ENCODE peak calls at places on chromosomes 5 and 9, in four cellular contexts. One of them, this sample, is unnamed.

GRCh38 chr5:35904443-35905132 is 33.8 kb downstream of the CAPSL start:
- DNase-seq in IMR-90: no peak
- DNase-seq in H9: no peak
- DNase-seq in mesendoderm: no peak
- DNase-seq in this sample: no peak

GRCh38 chr5:169970911-169971436 is 9.3 kb downstream of the INSYN2B start:
- DNase-seq in IMR-90: peak; percentile 82
- DNase-seq in H9: peak; percentile 34
- DNase-seq in mesendoderm: peak; percentile 67
- DNase-seq in this sample: no peak

GRCh38 chr9:31542384-31543055 is 841.9 kb upstream of the ACO1 start:
- DNase-seq in IMR-90: peak; percentile 4
- DNase-seq in H9: peak; percentile 52
- DNase-seq in mesendoderm: peak; percentile 64
- DNase-seq in this sample: no peak

GRCh38 chr5:95530441-95530840 is 24.3 kb downstream of the SKIC3 start:
- DNase-seq in IMR-90: peak; percentile 95
- DNase-seq in H9: no peak
- DNase-seq in mesendoderm: no peak
- DNase-seq in this sample: no peak

GRCh38 chr9:34511160-34511513 is 11.7 kb downstream of the ENHO start:
- DNase-seq in IMR-90: no peak
- DNase-seq in H9: no peak
- DNase-seq in mesendoderm: no peak
- DNase-seq in this sample: no peak

GRCh38 chr9:10026585-10026984 is 586.2 kb downstream of the PTPRD start:
- DNase-seq in IMR-90: no peak
- DNase-seq in H9: no peak
- DNase-seq in mesendoderm: no peak
- DNase-seq in this sample: no peak

GRCh38 chr9:128145536-128145935 is 3.7 kb upstream of the LCN2 start:
- DNase-seq in IMR-90: no peak
- DNase-seq in H9: no peak
- DNase-seq in mesendoderm: no peak
- DNase-seq in this sample: no peak

GRCh38 chr5:541888-542692 is 17.8 kb upstream of the SLC9A3 start:
- DNase-seq in IMR-90: no peak
- DNase-seq in H9: no peak
- DNase-seq in mesendoderm: no peak
- DNase-seq in this sample: no peak

GRCh38 chr9:20355022-20355421 is 267.3 kb downstream of the MLLT3 start:
- DNase-seq in IMR-90: peak; percentile 92
- DNase-seq in H9: no peak
- DNase-seq in mesendoderm: no peak
- DNase-seq in this sample: no peak

GRCh38 chr5:86968311-86968753 is 299.4 kb upstream of the RASA1 start:
- DNase-seq in IMR-90: peak; percentile 65
- DNase-seq in H9: no peak
- DNase-seq in mesendoderm: peak; percentile 56
- DNase-seq in this sample: no peak

GRCh38 chr5:148214665-148215064 is 11.8 kb downstream of the SPINK6 start:
- DNase-seq in IMR-90: no peak
- DNase-seq in H9: no peak
- DNase-seq in mesendoderm: no peak
- DNase-seq in this sample: no peak

GRCh38 chr9:23855885-23856284 is 29.8 kb upstream of the ELAVL2 start:
- DNase-seq in IMR-90: no peak
- DNase-seq in H9: no peak
- DNase-seq in mesendoderm: peak; percentile 14
- DNase-seq in this sample: no peak

GRCh38 chr5:9121597-9121996 is 424.3 kb downstream of the SEMA5A start:
- DNase-seq in IMR-90: no peak
- DNase-seq in H9: no peak
- DNase-seq in mesendoderm: no peak
- DNase-seq in this sample: no peak

GRCh38 chr9:129138476-129139232 is 27.4 kb downstream of the PTPA start:
- DNase-seq in IMR-90: peak; percentile 40
- DNase-seq in H9: no peak
- DNase-seq in mesendoderm: no peak
- DNase-seq in this sample: no peak

GRCh38 chr9:120528834-120529233 is 51.1 kb downstream of the CDK5RAP2 start:
- DNase-seq in IMR-90: no peak
- DNase-seq in H9: peak; percentile 64
- DNase-seq in mesendoderm: peak; percentile 11
- DNase-seq in this sample: no peak

GRCh38 chr5:40137223-40137622 is 542.5 kb upstream of the PTGER4 start:
- DNase-seq in IMR-90: no peak
- DNase-seq in H9: no peak
- DNase-seq in mesendoderm: no peak
- DNase-seq in this sample: no peak
- H3K56ac ChIP-seq in IMR-90: no peak overlapping the region
- H3K56ac ChIP-seq in H9: no peak overlapping the region
- H3K56ac ChIP-seq in mesendoderm: no peak overlapping the region
- H3K56ac ChIP-seq in this sample: no peak overlapping the region

GRCh38 chr5:40447438-40447837 is 232.3 kb upstream of the PTGER4 start:
- DNase-seq in IMR-90: peak; percentile 55
- DNase-seq in H9: no peak
- DNase-seq in mesendoderm: no peak
- DNase-seq in this sample: no peak

GRCh38 chr5:40453689-40454088 is 226.0 kb upstream of the PTGER4 start:
- DNase-seq in IMR-90: no peak
- DNase-seq in H9: no peak
- DNase-seq in mesendoderm: no peak
- DNase-seq in this sample: no peak

GRCh38 chr5:40452874-40453624 is 226.7 kb upstream of the PTGER4 start:
- DNase-seq in IMR-90: no peak
- DNase-seq in H9: no peak
- DNase-seq in mesendoderm: no peak
- DNase-seq in this sample: no peak
- H3K56ac ChIP-seq in IMR-90: no peak overlapping the region
- H3K56ac ChIP-seq in H9: no peak overlapping the region
- H3K56ac ChIP-seq in mesendoderm: no peak overlapping the region
- H3K56ac ChIP-seq in this sample: no peak overlapping the region

GRCh38 chr5:109496112-109496511 is 86.3 kb upstream of the PJA2 start:
- DNase-seq in IMR-90: no peak
- DNase-seq in H9: no peak
- DNase-seq in mesendoderm: no peak
- DNase-seq in this sample: no peak
- H3K56ac ChIP-seq in IMR-90: no peak overlapping the region
- H3K56ac ChIP-seq in H9: no peak overlapping the region
- H3K56ac ChIP-seq in mesendoderm: no peak overlapping the region
- H3K56ac ChIP-seq in this sample: no peak overlapping the region

GRCh38 chr9:114000671-114001409 is 77.3 kb downstream of the AMBP start:
- DNase-seq in IMR-90: peak; percentile 28
- DNase-seq in H9: peak; percentile 17
- DNase-seq in mesendoderm: peak; percentile 7
- DNase-seq in this sample: no peak
- H3K56ac ChIP-seq in IMR-90: no peak overlapping the region
- H3K56ac ChIP-seq in H9: no peak overlapping the region
- H3K56ac ChIP-seq in mesendoderm: no peak overlapping the region
- H3K56ac ChIP-seq in this sample: no peak overlapping the region

DNA sequence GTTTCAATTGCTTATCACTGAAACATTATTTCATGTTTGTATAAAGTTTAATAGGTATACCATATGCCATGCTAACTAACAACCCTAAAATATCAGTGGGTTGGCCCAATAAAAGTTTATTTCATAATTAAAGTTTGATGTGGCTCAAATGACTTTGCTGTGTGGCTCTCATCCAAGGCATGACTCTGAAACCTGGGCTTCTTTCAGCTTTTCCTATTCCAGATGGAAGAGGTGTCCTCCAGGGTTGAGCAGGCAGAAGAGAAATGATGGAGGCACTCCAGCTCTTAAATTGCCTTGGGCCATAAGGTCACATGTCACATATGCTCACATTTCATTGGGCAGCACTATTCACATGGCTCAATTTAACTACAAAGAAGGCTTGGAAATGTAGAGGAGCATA is 101.9 kb downstream of the MACIR start:
- DNase-seq in IMR-90: no peak
- DNase-seq in H9: no peak
- DNase-seq in mesendoderm: no peak
- DNase-seq in this sample: no peak
- H3K56ac ChIP-seq in IMR-90: no peak overlapping the region
- H3K56ac ChIP-seq in H9: no peak overlapping the region
- H3K56ac ChIP-seq in mesendoderm: no peak overlapping the region
- H3K56ac ChIP-seq in this sample: no peak overlapping the region

DNA sequence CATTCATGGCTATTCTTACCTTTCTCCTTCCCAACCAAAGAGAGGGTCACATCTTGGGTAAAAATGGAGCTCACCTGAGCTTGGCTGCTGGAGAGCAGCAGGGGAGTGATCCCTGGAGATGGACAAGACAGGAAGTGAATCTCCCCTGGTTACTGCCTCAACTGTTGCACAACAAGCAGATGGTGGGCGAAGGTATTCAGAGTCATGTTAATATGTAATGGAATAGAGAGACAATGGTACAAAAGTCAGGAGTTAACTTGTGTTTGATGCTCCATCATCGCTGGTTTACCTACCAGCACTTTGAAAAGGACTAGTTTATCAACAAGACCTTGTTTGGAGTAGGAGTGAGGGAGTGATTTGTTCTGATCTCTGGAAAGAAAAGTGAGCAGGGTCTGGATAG is 13.0 kb upstream of the PLPP1 start:
- DNase-seq in IMR-90: no peak
- DNase-seq in H9: no peak
- DNase-seq in mesendoderm: no peak
- DNase-seq in this sample: no peak
- H3K56ac ChIP-seq in IMR-90: no peak overlapping the region
- H3K56ac ChIP-seq in H9: no peak overlapping the region
- H3K56ac ChIP-seq in mesendoderm: no peak overlapping the region
- H3K56ac ChIP-seq in this sample: no peak overlapping the region

GRCh38 chr9:108351571-108351970 is 504.2 kb downstream of the ACTL7B start:
- DNase-seq in IMR-90: no peak
- DNase-seq in H9: no peak
- DNase-seq in mesendoderm: no peak
- DNase-seq in this sample: no peak

DNA sequence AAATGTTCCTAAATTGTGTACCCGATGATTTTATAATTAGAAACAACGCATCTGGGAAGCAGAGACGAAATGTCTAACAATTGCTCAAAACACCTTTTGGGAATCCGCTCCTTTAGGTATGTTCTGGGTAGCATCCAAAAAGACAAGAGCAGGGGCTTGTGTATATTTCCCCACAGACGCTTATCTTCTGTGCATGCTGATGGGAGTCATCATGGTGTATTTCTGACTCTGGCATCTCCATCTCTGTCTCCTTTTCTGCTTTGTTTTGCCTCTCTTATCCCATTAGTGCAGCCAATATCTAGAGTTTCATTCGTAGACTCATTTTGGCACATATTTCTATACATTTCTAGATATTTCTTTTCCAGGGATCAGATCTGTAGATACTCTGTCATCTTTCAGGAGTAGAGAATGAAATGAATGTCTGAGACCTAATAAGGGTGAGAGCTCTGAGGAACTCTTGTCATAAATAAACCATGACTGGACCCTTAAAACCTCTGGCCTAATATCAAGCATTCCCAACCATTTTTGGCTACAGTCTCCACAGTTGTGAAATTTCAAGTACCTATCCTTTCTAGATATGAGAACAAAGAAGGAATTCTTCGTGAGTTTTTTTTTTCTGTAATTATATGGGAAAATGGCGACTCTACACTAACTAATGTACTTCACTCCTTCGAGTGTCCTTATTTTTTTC is 508.2 kb downstream of the ACTL7B start:
- DNase-seq in IMR-90: no peak
- DNase-seq in H9: no peak
- DNase-seq in mesendoderm: no peak
- DNase-seq in this sample: no peak
- H3K56ac ChIP-seq in IMR-90: no peak overlapping the region
- H3K56ac ChIP-seq in H9: no peak overlapping the region
- H3K56ac ChIP-seq in mesendoderm: no peak overlapping the region
- H3K56ac ChIP-seq in this sample: no peak overlapping the region

GRCh38 chr5:134113908-134114875 is at the start of gene TCF7:
- DNase-seq in IMR-90: peak; percentile 71
- DNase-seq in H9: peak; percentile 88
- DNase-seq in mesendoderm: peak; percentile 94
- DNase-seq in this sample: peak; percentile 79
- H3K56ac ChIP-seq in IMR-90: no peak within 1 kb of the TSS
- H3K56ac ChIP-seq in H9: no peak within 1 kb of the TSS
- H3K56ac ChIP-seq in mesendoderm: peak within 1 kb of the TSS; percentile 90
- H3K56ac ChIP-seq in this sample: no peak within 1 kb of the TSS

DNA sequence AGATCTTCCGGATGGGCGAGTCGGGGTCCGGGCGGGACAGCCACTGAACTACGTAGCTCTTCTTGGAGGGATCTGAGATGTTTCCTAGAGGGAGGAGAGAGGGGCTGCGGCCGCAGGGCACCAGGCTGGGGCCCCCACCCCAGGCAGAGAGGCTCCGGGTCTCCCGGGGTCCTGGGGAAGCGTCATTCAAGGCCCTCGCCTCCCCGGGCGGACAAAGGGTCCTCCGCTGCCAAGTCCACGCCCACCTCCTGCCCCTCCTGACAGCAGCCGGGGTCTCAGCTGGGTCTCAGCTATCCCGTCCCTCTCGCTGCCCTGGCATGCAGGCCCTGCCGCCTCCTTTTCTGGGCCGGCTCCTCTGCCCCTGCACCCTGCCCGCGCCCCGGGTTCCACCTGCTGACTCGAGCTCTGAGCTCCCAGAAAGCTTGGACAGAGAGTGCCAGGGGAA is 61.5 kb downstream of the ZNF354C start:
- DNase-seq in IMR-90: no peak
- DNase-seq in H9: no peak
- DNase-seq in mesendoderm: no peak
- DNase-seq in this sample: no peak
- H3K56ac ChIP-seq in IMR-90: no peak overlapping the region
- H3K56ac ChIP-seq in H9: no peak overlapping the region
- H3K56ac ChIP-seq in mesendoderm: no peak overlapping the region
- H3K56ac ChIP-seq in this sample: no peak overlapping the region

DNA sequence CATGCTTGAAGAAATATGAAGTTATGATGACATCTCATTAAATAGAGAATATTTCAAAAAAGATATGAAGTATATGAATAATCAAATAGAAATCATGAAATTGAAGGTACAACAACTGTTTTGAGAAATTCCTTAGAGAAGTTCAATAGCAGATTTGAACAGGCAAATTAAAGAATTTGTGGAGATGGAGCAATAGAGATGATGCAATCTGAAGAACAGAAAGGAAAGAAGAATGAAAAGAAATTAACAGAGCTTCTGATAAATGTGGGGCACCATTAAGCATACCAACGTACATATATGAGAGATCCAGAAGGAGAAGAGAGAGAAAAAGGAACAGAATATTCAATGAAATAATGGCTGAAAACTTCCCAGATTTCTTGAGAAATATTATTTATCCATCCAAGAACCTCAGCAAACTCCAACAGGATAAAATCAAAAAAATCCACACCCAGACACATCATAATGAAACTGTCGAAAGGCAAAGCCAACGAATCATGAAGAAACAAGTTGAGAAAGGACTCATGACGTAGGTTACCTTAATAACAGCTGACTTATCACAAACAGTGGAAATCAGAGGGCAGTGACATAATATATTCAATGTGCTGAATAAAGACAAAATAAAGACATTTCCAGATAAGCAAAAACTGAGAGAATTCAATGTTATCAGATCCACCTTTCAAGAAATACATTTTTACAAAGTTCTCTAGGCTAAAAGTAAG is 297.2 kb upstream of the TARS1 start:
- DNase-seq in IMR-90: no peak
- DNase-seq in H9: no peak
- DNase-seq in mesendoderm: no peak
- DNase-seq in this sample: no peak
- H3K56ac ChIP-seq in IMR-90: no peak overlapping the region
- H3K56ac ChIP-seq in H9: no peak overlapping the region
- H3K56ac ChIP-seq in mesendoderm: no peak overlapping the region
- H3K56ac ChIP-seq in this sample: no peak overlapping the region

This sample was measured in H1.